ENCODE peak calls at places on chromosomes 3 and 15, in six cellular contexts. One of them, this sample, is unnamed.

GRCh38 chr3:64207289-64208086 is 17.8 kb downstream of the PRICKLE2 start:
- DNase-seq in CD4-positive, alpha-beta memory T cell: no peak
- DNase-seq in OCI-M1: no peak
- DNase-seq in T-helper 1 cell: no peak
- DNase-seq in cardiac fibroblast: peak
- DNase-seq in occipital lobe: no peak
- DNase-seq in this sample: no peak

GRCh38 chr3:65996605-65997004 is 42.1 kb downstream of the MAGI1 start:
- DNase-seq in CD4-positive, alpha-beta memory T cell: no peak
- DNase-seq in OCI-M1: no peak
- DNase-seq in T-helper 1 cell: no peak
- DNase-seq in cardiac fibroblast: peak
- DNase-seq in occipital lobe: no peak
- DNase-seq in this sample: no peak

GRCh38 chr3:8635625-8636024 is 9.0 kb downstream of the SSUH2 start:
- DNase-seq in CD4-positive, alpha-beta memory T cell: no peak
- DNase-seq in OCI-M1: no peak
- DNase-seq in T-helper 1 cell: no peak
- DNase-seq in cardiac fibroblast: no peak
- DNase-seq in occipital lobe: no peak
- DNase-seq in this sample: no peak

GRCh38 chr15:41656188-41656587 is 4.0 kb upstream of the MGA start:
- DNase-seq in CD4-positive, alpha-beta memory T cell: no peak
- DNase-seq in OCI-M1: no peak
- DNase-seq in T-helper 1 cell: no peak
- DNase-seq in cardiac fibroblast: peak
- DNase-seq in occipital lobe: no peak
- DNase-seq in this sample: no peak

GRCh38 chr3:45819543-45819942 is 22.4 kb downstream of the LZTFL1 start:
- DNase-seq in CD4-positive, alpha-beta memory T cell: no peak
- DNase-seq in OCI-M1: no peak
- DNase-seq in T-helper 1 cell: no peak
- DNase-seq in cardiac fibroblast: peak
- DNase-seq in occipital lobe: no peak
- DNase-seq in this sample: no peak

GRCh38 chr3:130835483-130835882 is 58.4 kb upstream of the ATP2C1 start:
- DNase-seq in CD4-positive, alpha-beta memory T cell: no peak
- DNase-seq in OCI-M1: no peak
- DNase-seq in T-helper 1 cell: no peak
- DNase-seq in cardiac fibroblast: no peak
- DNase-seq in occipital lobe: no peak
- DNase-seq in this sample: no peak

GRCh38 chr15:70777156-70777926 is 14.0 kb upstream of the UACA start:
- DNase-seq in CD4-positive, alpha-beta memory T cell: no peak
- DNase-seq in OCI-M1: peak
- DNase-seq in T-helper 1 cell: no peak
- DNase-seq in cardiac fibroblast: peak
- DNase-seq in occipital lobe: no peak
- DNase-seq in this sample: no peak

GRCh38 chr3:72338082-72338941 is 509.9 kb downstream of the SHQ1 start:
- DNase-seq in CD4-positive, alpha-beta memory T cell: no peak
- DNase-seq in OCI-M1: no peak
- DNase-seq in T-helper 1 cell: no peak
- DNase-seq in cardiac fibroblast: peak
- DNase-seq in occipital lobe: no peak
- DNase-seq in this sample: no peak

GRCh38 chr3:155070932-155071387 is 9.2 kb upstream of the MME start:
- DNase-seq in CD4-positive, alpha-beta memory T cell: no peak
- DNase-seq in OCI-M1: no peak
- DNase-seq in T-helper 1 cell: no peak
- DNase-seq in cardiac fibroblast: peak
- DNase-seq in occipital lobe: no peak
- DNase-seq in this sample: no peak

This sample was measured in amygdala.